ENCODE peak calls at places on chromosomes 5 and 9, in nine cellular contexts. G is NAMALWA; M is foreskin fibroblast; Y is NK-92 treated with Interleukin-12 subunit alpha and Interleukin-12 subunit beta, amount 100 ng/mL, for 24 hours; O is Caco-2; W is heart right ventricle; J is C1 segment of cervical spinal cord; C is HCT116; B is tibial artery. L is an unnamed sample.

GRCh38 chr5:65863747-65864146 is 62.6 kb upstream of the ERBIN start:
- DNase-seq in W (no peak), C (no peak), M (no peak), O (no peak), J (no peak), B (no peak), G (no peak), Y (no peak), L (no peak)

GRCh38 chr9:113674436-113674835 is 201.7 kb upstream of the ZNF618 start:
- DNase-seq in C (no peak), W (no peak), B (no peak), J (no peak), G (no peak), Y (no peak), O (no peak), M (peak), L (no peak)

GRCh38 chr9:133635903-133636531 is at the start of gene DBH:
- DNase-seq in M (no peak), C (no peak), Y (no peak), G (no peak), J (no peak), O (no peak), B (no peak), W (no peak), L (no peak)

GRCh38 chr5:122858451-122858850 is 13.0 kb downstream of the SNX24 start:
- DNase-seq in J (no peak), B (no peak), O (no peak), C (no peak), W (no peak), Y (no peak), G (no peak), M (no peak), L (no peak)

GRCh38 chr5:3509290-3509689 is 86.3 kb upstream of the IRX1 start:
- DNase-seq in M (no peak), J (no peak), W (no peak), O (peak), G (peak), B (no peak), Y (no peak), C (no peak), L (no peak)

GRCh38 chr5:89374818-89375521 is 492.0 kb upstream of the MEF2C start:
- DNase-seq in Y (no peak), B (no peak), J (no peak), O (no peak), W (no peak), C (no peak), M (no peak), G (no peak), L (peak)

GRCh38 chr5:125719681-125720676 is 703.2 kb upstream of the GRAMD2B start:
- DNase-seq in B (no peak), C (no peak), M (peak), J (no peak), O (peak), G (no peak), W (no peak), Y (no peak), L (peak)

GRCh38 chr5:97111004-97111403 is 31.4 kb downstream of the LIX1 start:
- DNase-seq in O (no peak), M (no peak), Y (no peak), B (no peak), J (no peak), G (no peak), W (no peak), C (no peak), L (no peak)

GRCh38 chr5:178418471-178419010 is 171.7 kb downstream of the COL23A1 start:
- DNase-seq in W (no peak), B (no peak), O (no peak), C (no peak), M (no peak), Y (no peak), G (no peak), J (no peak), L (no peak)

GRCh38 chr5:151682240-151682639 is 4.5 kb downstream of the SPARC start:
- DNase-seq in J (no peak), G (no peak), O (no peak), M (peak), C (no peak), W (no peak), B (peak), Y (no peak), L (no peak)

GRCh38 chr5:110853267-110853666 is 114.5 kb downstream of the SLC25A46 start:
- DNase-seq in W (no peak), G (no peak), M (peak), J (no peak), C (no peak), Y (no peak), B (no peak), O (no peak), L (no peak)

GRCh38 chr9:98875536-98875935 is 68.1 kb downstream of the GALNT12 start:
- DNase-seq in B (no peak), O (no peak), C (no peak), G (no peak), M (no peak), J (no peak), Y (no peak), W (no peak), L (no peak)

GRCh38 chr5:42876375-42876844 is 64.7 kb upstream of the SELENOP start:
- DNase-seq in M (no peak), Y (no peak), O (no peak), C (no peak), G (no peak), B (no peak), W (no peak), J (no peak), L (no peak)